ENCODE peak calls at places on chromosomes 4 and X, in six cellular contexts. F, T, D, V, C and L are unnamed samples.

GRCh38 chrX:16946971-16947562 is 609 bp downstream of the REPS2 start:
- DNase-seq in F (peak; percentile 4), T (peak; percentile 1), D (peak; percentile 36), V (peak; percentile 29), C (no peak), L (no peak)

GRCh38 chrX:19886375-19886774 is 1.0 kb downstream of the SH3KBP1 start:
- DNase-seq in F (no peak), T (no peak), D (no peak), V (no peak), C (no peak), L (no peak)

GRCh38 chrX:57178605-57179004 is 41.4 kb upstream of the SPIN2A start:
- DNase-seq in F (no peak), T (peak; percentile 45), D (no peak), V (no peak), C (no peak), L (no peak)

GRCh38 chr4:184389978-184390518 is 84.3 kb downstream of the IRF2 start:
- DNase-seq in F (no peak), T (no peak), D (no peak), V (no peak), C (no peak), L (no peak)

GRCh38 chrX:113548308-113549015 is 707.8 kb upstream of the AMOT start:
- DNase-seq in F (no peak), T (no peak), D (no peak), V (no peak), C (no peak), L (no peak)

GRCh38 chr4:8850830-8851188 is 20.8 kb downstream of the HMX1 start:
- DNase-seq in F (no peak), T (no peak), D (no peak), V (peak; percentile 17), C (no peak), L (no peak)

GRCh38 chr4:49000806-49001205 is 14.7 kb downstream of the CWH43 start:
- DNase-seq in F (no peak), T (no peak), D (no peak), V (no peak), C (no peak), L (no peak)

GRCh38 chr4:12486995-12487394 is 997.1 kb downstream of the RAB28 start:
- DNase-seq in F (no peak), T (no peak), D (no peak), V (peak; percentile 56), C (no peak), L (no peak)

GRCh38 chr4:127126718-127127117 is 506.0 kb upstream of the INTU start:
- DNase-seq in F (no peak), T (no peak), D (no peak), V (no peak), C (no peak), L (no peak)

GRCh38 chr4:78237360-78237759 is 180.2 kb downstream of the FRAS1 start:
- DNase-seq in F (no peak), T (no peak), D (no peak), V (no peak), C (no peak), L (no peak)

GRCh38 chrX:13669246-13669689 is 16.3 kb downstream of the TCEANC start:
- DNase-seq in F (peak; percentile 89), T (no peak), D (peak; percentile 76), V (peak; percentile 49), C (peak; percentile 53), L (peak; percentile 95)

GRCh38 chr4:61200195-61200990 is at the start of gene ADGRL3:
- DNase-seq in F (peak; percentile 9), T (no peak), D (no peak), V (peak; percentile 58), C (no peak), L (no peak)

GRCh38 chr4:184347251-184348239 is 126.8 kb downstream of the IRF2 start:
- DNase-seq in F (no peak), T (peak; percentile 89), D (peak; percentile 47), V (peak; percentile 61), C (peak; percentile 47), L (peak; percentile 11)

GRCh38 chr4:153154010-153154975 is 50.0 kb upstream of the TRIM2 start:
- DNase-seq in F (peak; percentile 60), T (no peak), D (peak; percentile 67), V (no peak), C (peak; percentile 57), L (peak; percentile 28)

GRCh38 chr4:39526283-39526682 is 956 bp downstream of the UGDH start:
- DNase-seq in F (no peak), T (peak; percentile 2), D (no peak), V (no peak), C (no peak), L (no peak)

GRCh38 chr4:89757154-89757723 is 79.7 kb downstream of the SNCA start:
- DNase-seq in F (no peak), T (no peak), D (no peak), V (no peak), C (no peak), L (no peak)

GRCh38 chr4:94519019-94519418 is 67.3 kb downstream of the PDLIM5 start:
- DNase-seq in F (no peak), T (no peak), D (no peak), V (no peak), C (no peak), L (no peak)

GRCh38 chr4:926538-926937 is 5.6 kb downstream of the GAK start:
- DNase-seq in F (peak; percentile 38), T (peak; percentile 59), D (no peak), V (no peak), C (no peak), L (no peak)

GRCh38 chrX:24696241-24696640 is 2.5 kb downstream of the POLA1 start:
- DNase-seq in F (no peak), T (no peak), D (no peak), V (no peak), C (no peak), L (no peak)

GRCh38 chr4:177008836-177009501 is 216.2 kb upstream of the VEGFC start:
- DNase-seq in F (no peak), T (no peak), D (no peak), V (no peak), C (no peak), L (no peak)
- H3K4me3 ChIP-seq in F (no peak overlapping the region), T (no peak overlapping the region), D (no peak overlapping the region), V (no peak overlapping the region), C (no peak overlapping the region), L (no peak overlapping the region)

GRCh38 chr4:22672519-22672918 is 20.2 kb upstream of the GBA3 start:
- DNase-seq in F (no peak), T (no peak), D (no peak), V (no peak), C (no peak), L (no peak)

GRCh38 chr4:22668301-22668700 is 24.4 kb upstream of the GBA3 start:
- DNase-seq in F (peak; percentile 41), T (no peak), D (no peak), V (no peak), C (no peak), L (peak; percentile 71)

GRCh38 chr4:22667332-22667731 is 25.4 kb upstream of the GBA3 start:
- DNase-seq in F (no peak), T (no peak), D (no peak), V (no peak), C (no peak), L (no peak)

GRCh38 chr4:22670953-22671352 is 21.8 kb upstream of the GBA3 start:
- DNase-seq in F (peak; percentile 17), T (no peak), D (no peak), V (no peak), C (no peak), L (no peak)

DNA sequence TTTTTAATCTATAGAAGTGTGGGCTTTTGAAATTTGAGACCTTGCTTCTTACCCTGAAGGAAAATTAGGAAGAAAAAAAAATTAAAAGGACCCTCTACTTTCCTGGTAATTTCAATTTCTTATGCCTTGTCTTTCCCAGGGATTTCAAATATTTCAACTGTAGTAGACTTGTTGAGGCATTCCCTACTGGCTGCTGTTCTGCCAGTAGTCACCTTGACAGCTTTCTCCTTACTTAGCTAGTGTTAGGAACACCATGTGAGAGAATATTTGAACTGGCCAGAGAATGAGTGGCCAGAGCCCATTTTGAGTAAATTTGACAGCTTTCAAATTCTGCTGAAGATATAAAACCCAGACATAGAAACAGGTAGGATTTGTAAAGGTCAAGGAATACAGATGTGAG is 24.0 kb upstream of the GBA3 start:
- DNase-seq in F (no peak), T (no peak), D (no peak), V (no peak), C (no peak), L (no peak)
- H3K4me3 ChIP-seq in F (no peak overlapping the region), T (no peak overlapping the region), D (no peak overlapping the region), V (no peak overlapping the region), C (no peak overlapping the region), L (no peak overlapping the region)

GRCh38 chr4:145732895-145733880 is 53.2 kb downstream of the C4orf51 start:
- DNase-seq in F (peak; percentile 99), T (peak; percentile 81), D (peak; percentile 89), V (peak; percentile 97), C (peak; percentile 97), L (peak; percentile 80)

GRCh38 chr4:145731026-145731425 is 51.1 kb downstream of the C4orf51 start:
- DNase-seq in F (peak; percentile 15), T (no peak), D (no peak), V (no peak), C (no peak), L (no peak)

GRCh38 chr4:145732001-145732400 is 52.1 kb downstream of the C4orf51 start:
- DNase-seq in F (no peak), T (no peak), D (no peak), V (no peak), C (peak; percentile 8), L (no peak)

GRCh38 chr4:145734051-145734450 is 54.1 kb downstream of the C4orf51 start:
- DNase-seq in F (peak; percentile 45), T (no peak), D (no peak), V (no peak), C (no peak), L (no peak)

DNA sequence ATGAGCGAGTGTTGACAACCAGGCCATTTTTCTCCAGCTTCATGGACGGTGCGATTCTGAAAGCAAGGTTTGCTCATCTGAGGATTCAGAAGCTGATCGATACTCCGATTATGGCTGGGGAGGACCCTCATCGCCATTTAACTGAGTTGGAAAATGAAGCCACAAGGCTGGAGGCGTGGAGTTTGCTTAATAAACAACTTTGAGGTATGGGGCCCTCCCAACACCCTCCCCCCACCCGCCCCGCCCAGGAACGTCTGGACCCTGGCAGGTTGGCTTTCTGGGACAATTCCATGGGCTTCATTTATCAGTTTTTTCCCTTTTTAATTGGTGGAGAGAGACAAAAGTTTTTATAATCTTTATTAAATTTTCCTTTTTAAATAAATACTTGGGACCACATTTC is 52.5 kb downstream of the C4orf51 start:
- DNase-seq in F (peak; percentile 30), T (no peak), D (no peak), V (no peak), C (no peak), L (no peak)
- H3K4me3 ChIP-seq in F (peak overlapping the region; percentile 67), T (peak overlapping the region; percentile 69), D (peak overlapping the region; percentile 47), V (peak overlapping the region; percentile 75), C (peak overlapping the region; percentile 24), L (peak overlapping the region; percentile 42)

GRCh38 chrX:21926116-21926515 is 14.4 kb upstream of the SMS start:
- DNase-seq in F (peak; percentile 45), T (no peak), D (no peak), V (no peak), C (peak; percentile 44), L (no peak)
- H3K4me3 ChIP-seq in F (peak overlapping the region; percentile 68), T (no peak overlapping the region), D (no peak overlapping the region), V (peak overlapping the region; percentile 46), C (no peak overlapping the region), L (no peak overlapping the region)

GRCh38 chr4:5051692-5052423 is 578 bp downstream of the STK32B start:
- DNase-seq in F (peak; percentile 53), T (no peak), D (no peak), V (peak; percentile 30), C (peak; percentile 21), L (no peak)
- H3K4me3 ChIP-seq in F (peak overlapping the region; percentile 75), T (no peak overlapping the region), D (peak overlapping the region; percentile 41), V (peak overlapping the region; percentile 64), C (peak overlapping the region; percentile 46), L (peak overlapping the region; percentile 53)